ENCODE peak calls at places on chromosomes 3 and 15, in eight cellular contexts. U, C, W, V, E, P, N and B are unnamed samples.

GRCh38 chr3:112046599-112046998 is 12.1 kb downstream of the TMPRSS7 start:
- DNase-seq in U (no peak), C (no peak), W (no peak), V (no peak), E (no peak), P (no peak), N (no peak), B (no peak)

GRCh38 chr15:51724673-51725072 is 12.8 kb downstream of the LYSMD2 start:
- DNase-seq in U (no peak), C (no peak), W (no peak), V (no peak), E (no peak), P (no peak), N (no peak), B (no peak)

GRCh38 chr3:43870844-43871626 is 180.3 kb downstream of the ABHD5 start:
- DNase-seq in U (no peak), C (no peak), W (no peak), V (no peak), E (no peak), P (no peak), N (no peak), B (no peak)

GRCh38 chr15:75727031-75727531 is 14.4 kb upstream of the CSPG4 start:
- DNase-seq in U (no peak), C (no peak), W (no peak), V (no peak), E (no peak), P (no peak), N (no peak), B (peak; percentile 11)

GRCh38 chr15:94845391-94845718 is 614.0 kb downstream of the MCTP2 start:
- DNase-seq in U (no peak), C (no peak), W (no peak), V (no peak), E (no peak), P (no peak), N (no peak), B (no peak)

GRCh38 chr15:31328425-31328998 is 1.9 kb downstream of the KLF13 start:
- DNase-seq in U (no peak), C (peak; percentile 29), W (peak; percentile 62), V (no peak), E (peak; percentile 39), P (no peak), N (peak; percentile 83), B (no peak)

GRCh38 chr3:42118762-42119361 is 27.7 kb downstream of the TRAK1 start:
- DNase-seq in U (no peak), C (peak; percentile 49), W (no peak), V (no peak), E (peak; percentile 54), P (peak; percentile 56), N (peak; percentile 35), B (peak; percentile 53)

GRCh38 chr3:65793495-65794200 is 245.1 kb downstream of the MAGI1 start:
- DNase-seq in U (no peak), C (no peak), W (no peak), V (no peak), E (no peak), P (no peak), N (no peak), B (no peak)

GRCh38 chr3:127071597-127072001 is 88.7 kb downstream of the PLXNA1 start:
- DNase-seq in U (no peak), C (no peak), W (no peak), V (peak; percentile 41), E (no peak), P (no peak), N (no peak), B (no peak)

DNA sequence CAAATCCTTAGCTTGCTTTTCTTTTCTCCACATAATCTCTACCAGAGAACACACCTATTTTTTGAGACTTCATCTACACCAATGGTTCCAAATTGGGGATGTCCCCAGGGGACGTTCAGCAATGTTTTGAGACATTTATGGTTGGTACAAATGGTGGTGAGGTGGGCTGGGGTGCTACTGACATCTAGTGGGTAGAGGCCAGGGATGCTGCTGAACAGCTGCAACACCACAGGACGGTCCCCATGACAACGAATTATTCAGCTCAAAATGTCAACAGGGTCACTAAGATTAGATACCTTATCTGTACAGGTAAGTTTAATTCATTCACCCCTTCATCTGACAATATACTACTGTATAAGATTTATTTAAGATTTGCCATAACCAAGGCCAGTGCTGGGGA is 14.4 kb downstream of the GK5 start:
- DNase-seq in U (no peak), C (peak; percentile 24), W (no peak), V (no peak), E (peak; percentile 32), P (no peak), N (no peak), B (no peak)
- TF ChIP-seq CTCF in U (no peak), C (no peak), W (no peak), V (no peak), E (no peak), P (no peak), N (no peak), B (no peak)

GRCh38 chr3:57961177-57961827 is 46.9 kb upstream of the FLNB start:
- DNase-seq in U (no peak), C (no peak), W (no peak), V (no peak), E (no peak), P (no peak), N (no peak), B (no peak)
- TF ChIP-seq CTCF in U (no peak), C (no peak), W (no peak), V (no peak), E (no peak), P (no peak), N (no peak), B (no peak)

DNA sequence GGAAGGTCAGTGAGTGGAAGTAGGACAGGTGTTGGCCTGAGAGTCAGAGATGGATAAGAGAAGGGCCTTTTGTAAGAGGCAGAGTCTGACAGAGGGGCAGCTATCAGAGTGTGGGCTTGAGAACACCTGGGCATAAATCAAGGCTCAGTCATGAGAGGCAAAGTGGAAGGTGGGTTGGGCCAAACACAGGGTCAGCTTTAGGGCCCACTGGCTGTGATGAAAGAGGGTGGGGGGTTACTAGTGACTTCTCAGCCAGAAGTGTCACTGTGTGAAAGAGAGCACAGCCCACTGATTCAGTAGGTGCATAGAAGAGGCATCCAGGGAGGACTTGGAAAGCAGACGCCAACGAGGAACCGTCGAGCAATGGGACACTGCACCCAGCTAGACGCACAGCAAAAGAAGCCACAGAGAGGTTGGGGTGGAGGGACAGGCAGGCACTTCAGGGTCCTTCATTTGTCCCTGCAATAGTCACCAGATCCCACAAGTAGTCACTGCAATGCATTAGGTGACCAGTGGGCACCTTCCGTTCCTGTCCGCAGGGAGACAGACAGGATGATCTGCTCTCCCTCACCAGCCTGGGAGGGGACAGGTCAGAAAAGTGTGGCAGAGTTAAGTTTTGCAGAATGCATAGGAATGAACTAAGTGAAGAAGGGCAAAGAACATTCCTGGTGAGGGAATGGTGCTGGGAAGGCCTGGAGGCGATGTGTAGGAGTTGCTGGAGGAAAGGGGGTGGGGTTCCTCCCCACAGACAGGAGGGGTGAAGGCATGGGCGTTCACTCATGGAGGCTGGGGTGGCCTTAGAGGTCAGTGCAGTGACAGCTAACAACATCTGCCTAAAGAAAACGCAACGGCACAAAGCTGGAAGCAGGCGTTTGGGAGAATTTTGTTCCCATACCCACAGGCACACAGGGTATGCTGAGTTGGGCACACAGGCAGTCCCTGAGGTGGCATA is 36.3 kb downstream of the MESD start:
- DNase-seq in U (no peak), C (no peak), W (no peak), V (no peak), E (no peak), P (no peak), N (no peak), B (no peak)
- TF ChIP-seq CTCF in U (no peak), C (no peak), W (no peak), V (no peak), E (no peak), P (no peak), N (no peak), B (no peak)

GRCh38 chr3:53195066-53195450 is 34.0 kb downstream of the PRKCD start:
- DNase-seq in U (no peak), C (no peak), W (no peak), V (no peak), E (no peak), P (no peak), N (no peak), B (no peak)

GRCh38 chr3:53198256-53198977 is 37.4 kb downstream of the PRKCD start:
- DNase-seq in U (no peak), C (no peak), W (no peak), V (no peak), E (no peak), P (no peak), N (no peak), B (no peak)

GRCh38 chr3:53195602-53196574 is 34.9 kb downstream of the PRKCD start:
- DNase-seq in U (peak; percentile 44), C (peak; percentile 49), W (peak; percentile 72), V (no peak), E (peak; percentile 80), P (peak; percentile 59), N (peak; percentile 86), B (peak; percentile 63)

GRCh38 chr3:53198996-53199395 is 38.0 kb downstream of the PRKCD start:
- DNase-seq in U (no peak), C (no peak), W (no peak), V (no peak), E (no peak), P (no peak), N (no peak), B (no peak)

GRCh38 chr3:53196575-53197407 is 35.8 kb downstream of the PRKCD start:
- DNase-seq in U (no peak), C (peak; percentile 69), W (no peak), V (no peak), E (peak; percentile 62), P (no peak), N (peak; percentile 71), B (no peak)
- TF ChIP-seq CTCF in U (no peak), C (no peak), W (no peak), V (no peak), E (no peak), P (no peak), N (peak; percentile 40), B (no peak)

DNA sequence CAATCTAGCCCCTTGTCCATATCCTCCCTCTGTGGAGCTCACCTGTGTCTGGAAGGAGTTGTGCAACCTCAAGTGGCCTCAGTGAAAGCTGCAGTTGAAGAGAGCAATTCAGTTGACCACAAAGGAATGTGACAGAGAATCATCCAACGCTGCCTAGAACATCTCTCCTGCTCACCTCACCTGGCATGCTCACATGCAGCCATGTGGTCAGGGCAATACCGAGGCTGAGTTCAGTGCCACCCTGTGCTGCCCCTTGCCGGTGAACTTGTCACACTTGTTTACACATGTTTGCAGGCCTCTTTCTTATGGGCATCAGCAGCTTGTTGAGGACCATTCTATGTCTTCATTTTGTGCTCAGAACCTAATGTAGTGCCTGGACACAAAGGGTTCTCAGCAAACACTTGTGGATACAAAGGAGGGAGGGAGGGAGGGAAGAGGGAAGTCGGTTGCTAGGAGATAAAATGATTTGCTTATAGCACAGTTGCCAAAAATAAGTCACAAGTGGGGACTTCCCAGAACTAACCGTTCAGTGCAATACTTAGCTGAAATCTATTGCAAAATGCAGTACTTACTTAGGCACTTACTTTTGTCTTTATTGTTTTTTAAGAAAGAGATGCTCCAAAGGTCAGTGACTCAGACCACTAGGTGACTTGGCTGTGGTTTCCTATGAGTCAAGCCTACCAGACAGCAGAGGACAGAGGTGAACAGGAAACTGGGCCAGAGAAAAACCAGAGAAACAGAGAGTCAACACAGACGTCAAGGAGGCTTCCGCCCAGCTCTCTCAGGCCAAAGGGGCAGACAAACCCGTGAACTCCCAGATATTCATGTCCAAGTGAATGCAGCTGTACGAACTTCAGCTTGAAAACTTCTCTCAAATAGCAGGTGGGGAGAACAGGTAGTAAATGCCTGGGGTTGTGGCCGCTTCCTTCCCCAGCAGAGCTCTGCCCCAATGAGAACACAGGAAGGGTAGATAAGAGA is 227.8 kb upstream of the CTNNB1 start:
- DNase-seq in U (peak; percentile 86), C (peak; percentile 99), W (peak; percentile 38), V (peak; percentile 79), E (no peak), P (peak; percentile 47), N (peak; percentile 72), B (no peak)
- TF ChIP-seq CTCF in U (peak; percentile 3), C (no peak), W (no peak), V (no peak), E (no peak), P (no peak), N (no peak), B (no peak)